ENCODE peak calls at places on chromosome 3, in eight cellular contexts. B is AG10803, R is endodermal cell, I is lower leg skin, Y is HFF-Myc, W is fibroblast of mammary gland, S is fibroblast of lung, E is esophagus squamous epithelium. N is an unnamed sample.

GRCh38 chr3:101169516-101169915 is 150.9 kb downstream of the IMPG2 start:
- DNase-seq in S (no peak), R (no peak), E (no peak), I (no peak), Y (no peak), B (no peak), W (no peak), N (no peak)

GRCh38 chr3:134317106-134317947 is 56.9 kb downstream of the AMOTL2 start:
- DNase-seq in B (peak), R (peak), Y (no peak), S (peak), W (peak), I (peak), E (no peak), N (peak)

GRCh38 chr3:100966049-100966471 is 27.2 kb downstream of the ABI3BP start:
- DNase-seq in B (peak), I (no peak), S (no peak), R (no peak), Y (no peak), W (peak), E (no peak), N (no peak)

GRCh38 chr3:110697961-110698360 is 373.7 kb upstream of the NECTIN3 start:
- DNase-seq in W (peak), I (no peak), S (no peak), Y (peak), E (no peak), B (peak), R (no peak), N (peak)

GRCh38 chr3:146166450-146167222 is 5.7 kb upstream of the PLOD2 start:
- DNase-seq in E (no peak), Y (no peak), I (no peak), W (peak), B (peak), R (no peak), S (peak), N (peak)

GRCh38 chr3:75171632-75172230 is 492.4 kb upstream of the FRG2C start:
- DNase-seq in I (no peak), S (peak), R (no peak), B (peak), W (peak), Y (no peak), E (no peak), N (peak)

GRCh38 chr3:157128771-157129671 is 30.9 kb downstream of the CCNL1 start:
- DNase-seq in W (peak), Y (no peak), E (no peak), I (no peak), S (peak), R (peak), B (peak), N (peak)

GRCh38 chr3:52779411-52780297 is 2.3 kb downstream of the ITIH1 start:
- DNase-seq in R (no peak), Y (no peak), B (no peak), W (no peak), S (no peak), I (peak), E (no peak), N (no peak)

GRCh38 chr3:149388714-149389417 is 11.4 kb upstream of the TM4SF1 start:
- DNase-seq in S (no peak), I (no peak), Y (no peak), R (no peak), W (no peak), E (no peak), B (no peak), N (no peak)

GRCh38 chr3:17825298-17825697 is 82.9 kb upstream of the TBC1D5 start:
- DNase-seq in W (no peak), S (no peak), R (no peak), Y (no peak), B (no peak), E (no peak), I (no peak), N (no peak)

DNA sequence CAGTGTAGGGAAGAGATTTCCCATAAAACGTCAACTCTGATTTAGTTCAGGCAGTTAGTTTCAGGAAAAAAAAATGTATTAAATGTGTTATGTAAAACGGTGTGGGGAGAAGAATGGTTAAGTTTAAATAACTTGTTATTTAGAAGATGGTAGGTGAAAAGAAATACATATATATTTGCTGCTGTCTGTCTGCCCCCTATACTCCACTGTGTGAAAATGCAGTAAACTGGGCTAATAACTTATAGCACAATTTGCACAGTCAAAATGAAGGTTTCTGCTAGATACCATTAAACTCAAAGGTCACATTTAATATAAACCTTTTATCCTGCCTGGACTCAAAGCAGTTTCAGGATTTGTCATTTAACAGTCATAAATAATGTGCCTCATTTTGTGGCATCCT is 515.0 kb downstream of the FGF12 start:
- DNase-seq in W (no peak), E (no peak), S (no peak), B (no peak), I (no peak), Y (no peak), R (no peak), N (no peak)
- TF ChIP-seq CTCF in W (no peak), E (no peak), S (no peak), B (no peak), I (no peak), Y (no peak), R (peak), N (peak)

DNA sequence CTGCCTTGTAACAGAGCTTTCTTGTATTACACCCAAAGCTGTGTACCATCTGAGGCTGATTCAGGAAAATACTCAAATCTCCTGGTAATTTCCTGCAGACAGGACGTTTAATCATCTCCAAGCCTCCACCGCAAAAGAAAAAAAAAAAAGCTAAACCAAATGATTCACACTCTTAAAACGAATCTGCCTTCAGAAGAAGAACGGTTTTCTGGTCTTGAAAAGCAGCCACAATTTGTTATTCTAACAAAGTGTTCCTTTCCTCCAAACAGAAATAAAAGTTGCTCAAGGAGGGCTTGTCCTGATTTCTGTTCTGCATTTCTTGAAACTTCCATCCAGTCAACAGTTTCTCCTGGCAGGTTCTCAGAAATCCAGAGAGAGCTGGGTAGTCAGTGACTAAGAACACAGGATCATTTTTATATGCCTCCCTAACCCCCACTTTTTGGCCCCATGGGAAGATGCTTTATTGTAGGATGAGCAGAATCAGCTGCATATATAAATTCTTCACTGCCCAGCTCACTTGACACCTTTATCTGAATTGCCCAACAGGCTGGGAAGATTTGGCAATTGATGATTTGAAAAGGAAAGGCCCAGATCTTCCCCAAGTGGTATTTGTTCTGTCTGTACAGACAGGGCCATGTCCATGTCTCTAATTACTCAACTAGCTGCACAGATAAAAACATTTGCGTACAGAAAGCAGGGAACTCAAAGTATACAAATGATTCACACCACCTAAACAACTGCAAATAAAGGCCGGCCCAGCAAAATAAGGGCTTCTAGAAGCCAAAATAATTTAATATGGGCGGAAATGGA is 41.0 kb upstream of the PRICKLE2 start:
- DNase-seq in B (peak), S (peak), I (no peak), E (no peak), R (no peak), W (peak), Y (peak), N (peak)
- H3K4me3 ChIP-seq in B (peak), S (peak), I (no peak), E (peak), R (peak), W (peak), Y (peak), N (peak)

DNA sequence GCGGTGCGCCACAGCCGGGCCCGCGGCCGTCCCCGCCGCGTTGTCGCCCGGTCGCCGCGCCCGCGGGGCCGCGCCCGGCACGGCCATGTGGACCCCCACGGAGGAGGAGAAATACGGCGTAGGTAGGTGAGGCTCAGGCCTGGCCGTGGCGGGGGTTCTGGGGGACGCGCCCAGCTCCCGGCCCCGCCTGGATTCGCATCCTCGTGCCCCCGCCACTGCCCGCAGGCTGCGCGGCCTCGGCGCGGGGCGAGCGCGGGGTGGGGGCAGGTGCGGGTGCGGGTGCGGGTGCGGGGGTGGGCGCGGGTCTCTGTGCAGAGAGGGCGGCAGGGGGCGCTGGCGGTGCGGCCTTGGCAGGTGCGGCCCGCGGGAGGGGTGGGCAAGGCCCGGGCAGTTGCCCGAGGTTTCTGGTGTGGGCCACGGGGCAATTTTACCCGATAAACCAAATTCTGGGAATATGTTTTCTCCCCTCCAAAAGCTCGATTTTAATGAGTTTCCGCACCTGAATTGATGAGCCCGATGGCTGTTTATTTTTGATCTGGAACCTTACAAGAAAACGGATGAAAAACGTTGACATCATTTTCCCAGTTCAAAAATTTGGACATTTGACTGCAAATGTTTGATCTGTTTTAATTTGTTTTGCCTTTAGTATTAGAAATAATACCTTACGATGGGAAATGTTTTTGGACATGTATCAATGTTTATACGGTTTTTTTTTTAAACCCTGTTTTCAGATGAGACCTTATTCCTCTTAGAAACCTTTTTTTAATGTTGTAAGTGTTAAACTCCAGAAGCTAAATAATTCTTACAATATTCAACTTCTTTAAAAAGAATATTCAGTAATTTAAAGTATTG is 678 bp downstream of the DOCK3 start:
- DNase-seq in B (no peak), I (peak), S (no peak), W (no peak), Y (no peak), E (no peak), R (peak), N (no peak)
- TF ChIP-seq CTCF in B (no peak), I (no peak), S (peak), W (no peak), Y (peak), E (peak), R (peak), N (peak)

DNA sequence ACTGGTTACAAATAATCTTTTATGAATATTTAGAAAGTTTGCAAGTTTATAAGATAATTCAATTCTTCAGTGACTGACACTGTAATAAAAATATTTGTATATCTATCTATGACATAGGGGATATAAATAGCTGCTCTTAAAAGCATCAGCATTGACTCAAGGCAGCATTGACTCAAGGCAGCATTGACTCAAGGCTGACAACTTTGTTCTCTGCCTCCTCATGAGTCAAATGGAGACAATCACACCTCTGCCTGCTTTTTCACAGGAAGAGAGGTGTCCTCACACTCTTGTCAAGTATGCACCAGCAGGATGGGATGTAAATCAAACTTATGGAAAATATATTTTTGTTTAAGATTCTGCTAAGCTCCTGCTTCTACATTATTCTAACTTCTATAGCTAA is 1173.1 kb downstream of the NSUN3 start:
- DNase-seq in W (no peak), I (no peak), R (no peak), B (no peak), E (no peak), S (no peak), Y (no peak), N (no peak)
- H3K4me3 ChIP-seq in W (no peak), I (no peak), R (no peak), B (no peak), E (no peak), S (no peak), Y (no peak), N (no peak)

DNA sequence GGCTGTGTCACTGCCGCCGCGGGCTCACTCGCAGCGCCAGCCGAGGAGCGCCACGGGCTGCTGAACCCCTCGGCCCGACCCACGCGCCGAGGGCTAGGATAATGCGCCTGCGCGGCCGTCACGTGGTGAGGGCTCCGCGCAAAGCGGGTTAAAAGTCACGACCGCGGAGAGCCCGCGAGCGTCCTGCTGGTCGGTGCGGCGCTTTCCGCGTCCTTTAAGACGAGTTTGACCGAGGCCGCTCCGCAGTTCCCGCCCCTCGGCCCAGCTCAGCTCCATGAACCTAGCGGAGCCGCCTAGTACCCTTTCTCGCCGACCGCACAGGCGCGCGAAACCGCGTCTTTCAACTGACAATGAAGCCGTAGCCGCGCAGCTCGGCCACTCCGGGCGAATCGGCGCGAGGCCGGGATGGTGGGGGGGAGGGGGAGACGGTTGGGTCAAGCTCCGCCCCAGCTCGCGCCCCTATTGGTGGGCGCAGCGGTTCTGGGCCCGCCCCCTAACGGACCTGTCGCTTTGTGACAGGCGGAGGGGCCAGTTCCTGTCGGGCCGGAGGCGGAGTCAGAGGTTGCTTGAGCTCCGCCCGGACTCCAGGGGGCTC is 636 bp upstream of the STT3B start:
- DNase-seq in E (peak), B (peak), W (peak), S (peak), Y (peak), R (peak), I (peak), N (peak)
- TF ChIP-seq CTCF in E (peak), B (peak), W (no peak), S (no peak), Y (no peak), R (no peak), I (no peak), N (no peak)